ENCODE peak calls at places on chromosomes 6 and 20, in ten cellular contexts. Q is brain microvascular endothelial cell, A is pancreas, V is astrocyte of the spinal cord, O is mesothelial cell of epicardium, Z is fibroblast of mammary gland, S is fibroblast of pulmonary artery, B is HCT116, C is epithelial cell of esophagus, H is HL-60. T is an unnamed sample.

GRCh38 chr6:111973897-111974639 is 79.8 kb upstream of the CCN6 start:
- DNase-seq in Q (peak; percentile 63), A (no peak), V (peak; percentile 82), O (no peak), Z (peak; percentile 78), S (peak; percentile 77), B (no peak), C (no peak), H (no peak), T (peak; percentile 82)

GRCh38 chr6:42197574-42198362 is 3.0 kb upstream of the GUCA1B start:
- DNase-seq in Q (peak; percentile 36), A (no peak), V (peak; percentile 51), O (no peak), Z (peak; percentile 92), S (peak; percentile 89), B (no peak), C (peak; percentile 42), H (peak; percentile 63), T (peak; percentile 84)

GRCh38 chr6:107185570-107185969 is 70.3 kb upstream of the BEND3 start:
- DNase-seq in Q (peak; percentile 10), A (no peak), V (peak; percentile 6), O (no peak), Z (peak; percentile 31), S (peak; percentile 50), B (no peak), C (peak; percentile 54), H (no peak), T (no peak)

GRCh38 chr6:157531169-157531985 is 150.4 kb downstream of the ZDHHC14 start:
- DNase-seq in Q (no peak), A (no peak), V (no peak), O (no peak), Z (no peak), S (no peak), B (no peak), C (no peak), H (no peak), T (no peak)

GRCh38 chr6:8080338-8081151 is 16.4 kb upstream of the BLOC1S5 start:
- DNase-seq in Q (peak; percentile 53), A (no peak), V (peak; percentile 70), O (no peak), Z (peak; percentile 84), S (peak; percentile 80), B (no peak), C (peak; percentile 82), H (peak; percentile 60), T (peak; percentile 74)

GRCh38 chr20:52809003-52809402 is 163.2 kb upstream of the TSHZ2 start:
- DNase-seq in Q (no peak), A (no peak), V (no peak), O (no peak), Z (no peak), S (no peak), B (no peak), C (no peak), H (no peak), T (no peak)

GRCh38 chr20:55173601-55174000 is 698.2 kb downstream of the DOK5 start:
- DNase-seq in Q (no peak), A (no peak), V (no peak), O (no peak), Z (peak; percentile 11), S (no peak), B (no peak), C (no peak), H (no peak), T (no peak)

GRCh38 chr20:46286977-46287376 is 21.3 kb downstream of the CDH22 start:
- DNase-seq in Q (no peak), A (no peak), V (no peak), O (no peak), Z (no peak), S (no peak), B (no peak), C (no peak), H (no peak), T (no peak)

GRCh38 chr6:125974214-125974866 is 12.0 kb upstream of the TRMT11 start:
- DNase-seq in Q (no peak), A (no peak), V (peak; percentile 66), O (no peak), Z (peak; percentile 74), S (peak; percentile 85), B (peak; percentile 46), C (peak; percentile 60), H (peak; percentile 40), T (peak; percentile 70)

GRCh38 chr20:2671977-2672376 is 8.0 kb upstream of the IDH3B start:
- DNase-seq in Q (no peak), A (no peak), V (no peak), O (no peak), Z (no peak), S (no peak), B (no peak), C (no peak), H (no peak), T (no peak)
- TF ChIP-seq CTCF in Q (peak; percentile 38), A (no peak), V (peak; percentile 32), O (no peak), Z (peak; percentile 17), S (peak; percentile 16), B (peak; percentile 5), C (peak; percentile 20), H (no peak), T (no peak)

GRCh38 chr6:28769626-28770402 is 154.0 kb downstream of the TRIM27 start:
- DNase-seq in Q (peak; percentile 75), A (no peak), V (peak; percentile 55), O (no peak), Z (peak; percentile 69), S (peak; percentile 24), B (no peak), C (peak; percentile 82), H (no peak), T (peak; percentile 49)
- TF ChIP-seq CTCF in Q (peak; percentile 34), A (no peak), V (peak; percentile 16), O (no peak), Z (peak; percentile 26), S (peak; percentile 1), B (peak; percentile 28), C (no peak), H (peak; percentile 2), T (peak; percentile 16)

DNA sequence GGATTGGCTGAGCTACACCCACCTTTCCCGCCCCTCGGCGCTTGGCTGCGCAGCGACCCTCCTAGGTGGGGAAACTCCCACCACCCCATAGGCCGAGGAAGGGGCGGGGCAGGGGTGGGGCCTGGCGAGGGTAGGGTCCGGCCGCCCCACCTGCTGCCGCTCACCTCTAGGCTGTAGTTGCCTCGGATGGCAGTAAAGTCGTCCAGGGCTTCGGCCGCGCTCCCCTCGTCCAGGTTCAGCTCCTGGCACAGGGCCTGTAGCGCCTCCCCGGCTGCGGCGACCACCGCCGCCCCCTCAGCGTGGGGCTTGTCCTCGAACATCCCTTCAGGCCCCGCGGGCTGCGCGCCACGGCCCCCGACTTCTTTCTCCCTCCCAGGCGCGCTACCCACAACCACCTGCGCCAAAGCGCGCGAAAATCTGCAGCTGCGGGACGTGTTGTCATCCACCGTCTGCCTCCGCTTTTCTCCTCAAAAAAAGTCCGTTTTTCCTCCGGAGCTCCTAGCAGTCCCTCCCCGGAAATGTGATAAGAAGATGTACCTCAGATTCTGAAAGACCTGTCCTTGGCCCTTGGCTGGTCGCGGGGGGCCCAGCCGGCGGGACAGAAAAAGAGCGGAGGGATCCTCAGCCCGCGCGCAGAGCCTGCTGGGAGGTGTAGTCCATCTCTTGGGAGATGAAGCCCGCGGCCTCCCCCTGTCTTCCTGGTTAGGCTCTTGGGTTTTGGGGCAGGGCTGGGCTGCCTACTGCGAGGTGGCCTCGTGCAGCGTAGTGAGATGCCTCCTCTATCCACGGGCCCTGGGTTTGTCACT is at the start of gene RBL1:
- DNase-seq in Q (peak; percentile 67), A (peak; percentile 82), V (peak; percentile 91), O (peak; percentile 64), Z (peak; percentile 82), S (peak; percentile 78), B (peak; percentile 85), C (peak; percentile 82), H (peak; percentile 83), T (peak; percentile 82)
- TF ChIP-seq CTCF in Q (peak; percentile 57), A (no peak), V (peak; percentile 48), O (no peak), Z (peak; percentile 40), S (peak; percentile 40), B (no peak), C (peak; percentile 35), H (no peak), T (peak; percentile 47)

GRCh38 chr6:52213127-52213526 is 27.0 kb downstream of the IL17A start:
- DNase-seq in Q (no peak), A (no peak), V (no peak), O (no peak), Z (no peak), S (no peak), B (no peak), C (no peak), H (no peak), T (no peak)
- TF ChIP-seq CTCF in Q (no peak), A (no peak), V (no peak), O (no peak), Z (no peak), S (no peak), B (no peak), C (no peak), H (no peak), T (no peak)

GRCh38 chr20:20465259-20465658 is 97.4 kb downstream of the INSM1 start:
- DNase-seq in Q (no peak), A (no peak), V (no peak), O (no peak), Z (peak; percentile 28), S (no peak), B (no peak), C (no peak), H (no peak), T (no peak)
- TF ChIP-seq CTCF in Q (peak; percentile 71), A (no peak), V (peak; percentile 51), O (no peak), Z (peak; percentile 57), S (peak; percentile 25), B (no peak), C (peak; percentile 39), H (no peak), T (peak; percentile 30)

DNA sequence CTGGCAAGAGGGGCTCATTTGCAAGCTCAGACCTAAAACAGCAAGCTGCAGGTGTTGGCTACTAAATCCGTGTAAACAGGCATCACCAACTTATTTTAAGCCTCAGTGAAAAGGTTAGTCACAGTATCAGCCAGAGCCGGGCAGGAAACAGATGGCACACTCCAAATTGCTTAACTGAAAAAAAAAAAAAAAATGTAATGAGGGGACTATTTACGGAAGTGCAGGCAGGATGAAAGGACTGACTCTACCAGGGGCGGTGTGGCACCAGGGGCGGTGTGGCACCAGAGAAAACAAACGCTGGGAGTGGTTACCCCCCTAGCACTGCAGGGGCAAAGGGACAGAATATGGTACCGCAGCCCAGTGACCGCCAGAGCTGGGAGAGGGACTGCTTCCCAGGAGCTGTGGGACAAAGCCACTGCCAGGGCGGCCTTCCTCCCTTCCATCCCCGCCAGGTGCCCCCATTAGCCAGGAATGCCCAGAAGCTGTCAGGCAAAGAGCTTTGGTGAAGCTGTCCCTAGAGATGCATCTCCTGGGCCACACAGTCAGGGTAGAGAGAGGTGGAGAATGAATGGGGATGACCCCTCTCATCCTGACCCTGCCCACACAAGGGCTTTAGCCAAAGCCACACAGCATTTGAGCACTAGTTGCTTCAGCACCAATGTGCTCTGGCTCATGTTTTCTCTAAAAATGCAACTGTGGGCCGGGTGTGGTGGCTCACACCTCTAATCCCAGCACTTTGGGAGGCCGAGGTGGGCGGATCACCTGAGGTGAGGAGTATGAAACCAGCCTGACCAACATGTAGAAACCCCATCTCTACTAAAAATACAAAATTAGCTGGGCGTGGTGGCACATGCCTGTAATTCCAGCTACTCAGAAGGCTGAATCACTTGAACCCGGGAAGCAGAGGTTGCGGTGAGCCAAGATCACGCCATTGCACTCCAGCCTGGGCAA is 39.6 kb upstream of the GFOD1 start:
- DNase-seq in Q (no peak), A (no peak), V (no peak), O (no peak), Z (no peak), S (peak; percentile 30), B (no peak), C (peak; percentile 55), H (peak; percentile 86), T (peak; percentile 25)
- TF ChIP-seq CTCF in Q (no peak), A (no peak), V (no peak), O (no peak), Z (no peak), S (no peak), B (no peak), C (no peak), H (no peak), T (no peak)

GRCh38 chr6:123316733-123317323 is 319.9 kb downstream of the TRDN start:
- DNase-seq in Q (no peak), A (no peak), V (peak; percentile 36), O (no peak), Z (peak; percentile 33), S (peak; percentile 40), B (no peak), C (peak; percentile 22), H (no peak), T (peak; percentile 15)
- TF ChIP-seq CTCF in Q (no peak), A (no peak), V (peak; percentile 26), O (peak; percentile 97), Z (peak; percentile 43), S (peak; percentile 37), B (peak; percentile 43), C (peak; percentile 21), H (no peak), T (peak; percentile 54)